ENCODE peak calls at places on chromosomes 1 and 21, in four cellular contexts. Q is SK-N-SH, D is K562, H is GM12878. L is an unnamed sample.

GRCh38 chr1:17995480-17995879 is 112.1 kb upstream of the IGSF21 start:
- DNase-seq in Q (no peak), D (no peak), H (no peak), L (no peak)

GRCh38 chr1:167013124-167013900 is 24.2 kb downstream of the MAEL start:
- DNase-seq in H (no peak), D (no peak), Q (no peak), L (no peak)

GRCh38 chr1:212699839-212700596 is at the start of gene BATF3:
- DNase-seq in Q (peak), D (peak), H (no peak), L (no peak)

GRCh38 chr1:18348354-18348753 is 132.4 kb upstream of the KLHDC7A start:
- DNase-seq in H (no peak), D (no peak), Q (no peak), L (no peak)

GRCh38 chr1:30188329-30188728 is 535.1 kb downstream of the MATN1 start:
- DNase-seq in Q (no peak), D (no peak), H (no peak), L (no peak)

GRCh38 chr1:162627662-162628296 is 4.5 kb upstream of the DDR2 start:
- DNase-seq in D (peak), H (no peak), Q (no peak), L (no peak)

GRCh38 chr1:23799570-23800395 is 771 bp downstream of the GALE start:
- DNase-seq in H (no peak), D (peak), Q (peak), L (peak)

GRCh38 chr1:22619252-22619651 is 17.2 kb upstream of the C1QA start:
- DNase-seq in Q (no peak), H (no peak), D (no peak), L (no peak)

GRCh38 chr1:104853276-104853675 is 1103.6 kb downstream of the AMY1C start:
- DNase-seq in Q (no peak), H (no peak), D (no peak), L (no peak)

GRCh38 chr1:207838156-207839082 is 72.5 kb downstream of the CD34 start:
- DNase-seq in Q (no peak), D (peak), H (no peak), L (no peak)

GRCh38 chr1:117365350-117366280 is 1.6 kb upstream of the MAN1A2 start:
- DNase-seq in Q (no peak), H (no peak), D (no peak), L (no peak)

GRCh38 chr1:213585402-213585801 is 402.4 kb upstream of the PROX1 start:
- DNase-seq in H (no peak), D (no peak), Q (no peak), L (no peak)

GRCh38 chr1:172566196-172566997 is 33.4 kb downstream of the SUCO start:
- DNase-seq in D (no peak), Q (no peak), H (no peak), L (no peak)

GRCh38 chr1:234093741-234094140 is 189.3 kb downstream of the SLC35F3 start:
- DNase-seq in H (no peak), Q (peak), D (no peak), L (no peak)

GRCh38 chr21:25638634-25639166 is 358 bp upstream of the JAM2 start:
- DNase-seq in H (peak), Q (no peak), D (no peak), L (no peak)

GRCh38 chr1:19047373-19047772 is 90.9 kb upstream of the IFFO2 start:
- DNase-seq in Q (no peak), D (no peak), H (no peak), L (no peak)

GRCh38 chr1:100773444-100773843 is 53.9 kb downstream of the VCAM1 start:
- DNase-seq in D (no peak), H (no peak), Q (no peak), L (no peak)

GRCh38 chr1:20666804-20667203 is 5.6 kb upstream of the DDOST start:
- DNase-seq in H (peak), Q (peak), D (peak), L (no peak)

GRCh38 chr1:47578026-47578861 is 140.4 kb downstream of the FOXD2 start:
- DNase-seq in H (no peak), D (no peak), Q (peak), L (no peak)

GRCh38 chr1:5728956-5729355 is 263.3 kb downstream of the NPHP4 start:
- DNase-seq in D (no peak), Q (no peak), H (no peak), L (no peak)

GRCh38 chr1:234605983-234606730 is 3.8 kb downstream of the IRF2BP2 start:
- DNase-seq in Q (no peak), H (no peak), D (no peak), L (no peak)

GRCh38 chr1:17264470-17264869 is 15.6 kb downstream of the PADI3 start:
- DNase-seq in D (no peak), Q (no peak), H (no peak), L (no peak)

GRCh38 chr1:23103001-23103879 is 65.4 kb downstream of the LUZP1 start:
- DNase-seq in Q (no peak), H (no peak), D (peak), L (no peak)

GRCh38 chr1:34924759-34925555 is 4.5 kb downstream of the DLGAP3 start:
- DNase-seq in H (no peak), Q (no peak), D (peak), L (peak)

GRCh38 chr1:112298558-112298957 is 97.5 kb upstream of the CTTNBP2NL start:
- DNase-seq in D (peak), H (no peak), Q (peak), L (peak)

GRCh38 chr1:43620956-43621355 is 29.0 kb upstream of the KDM4A start:
- DNase-seq in Q (no peak), D (peak), H (no peak), L (no peak)

GRCh38 chr1:91807921-91808620 is 77.9 kb downstream of the TGFBR3 start:
- DNase-seq in H (no peak), D (no peak), Q (no peak), L (no peak)

GRCh38 chr1:203592156-203592555 is 34.5 kb upstream of the ATP2B4 start:
- DNase-seq in D (no peak), H (no peak), Q (no peak), L (peak)

GRCh38 chr1:108646661-108647269 is 14.1 kb downstream of the HENMT1 start:
- DNase-seq in H (no peak), Q (no peak), D (no peak), L (no peak)

GRCh38 chr1:71307451-71307850 is 226.6 kb upstream of the ZRANB2 start:
- DNase-seq in D (no peak), H (no peak), Q (peak), L (no peak)

GRCh38 chr1:237232501-237232900 is 190.5 kb downstream of the RYR2 start:
- DNase-seq in H (no peak), Q (no peak), D (no peak), L (peak)

GRCh38 chr1:87463917-87464565 is 135.4 kb downstream of the LMO4 start:
- DNase-seq in D (no peak), Q (no peak), H (peak), L (no peak)

GRCh38 chr1:36142121-36142520 is 7.2 kb downstream of the TRAPPC3 start:
- DNase-seq in H (no peak), D (no peak), Q (no peak), L (no peak)

GRCh38 chr1:57966751-57967406 is 543.0 kb upstream of the DAB1 start:
- DNase-seq in Q (no peak), D (no peak), H (no peak), L (peak)

GRCh38 chr1:53135735-53136114 is 6.7 kb downstream of the SLC1A7 start:
- DNase-seq in Q (no peak), H (no peak), D (peak), L (no peak)

GRCh38 chr1:188061881-188062280 is 1233.1 kb downstream of the PLA2G4A start:
- DNase-seq in D (no peak), H (no peak), Q (no peak), L (no peak)

GRCh38 chr21:21283810-21284209 is 285.6 kb downstream of the NCAM2 start:
- DNase-seq in Q (no peak), H (no peak), D (no peak), L (no peak)

GRCh38 chr1:12435639-12436344 is 182.2 kb downstream of the DHRS3 start:
- DNase-seq in Q (no peak), H (peak), D (no peak), L (no peak)

GRCh38 chr1:205670611-205671430 is 9.5 kb downstream of the SLC45A3 start:
- DNase-seq in H (no peak), Q (peak), D (no peak), L (no peak)
- TF ChIP-seq MAX in H (no peak), Q (no peak), D (no peak), L (no peak)

GRCh38 chr1:55353709-55354620 is 138.8 kb upstream of the USP24 start:
- DNase-seq in Q (no peak), D (no peak), H (no peak), L (no peak)
- TF ChIP-seq USF1 in Q (no peak), D (no peak), H (no peak), L (no peak)

DNA sequence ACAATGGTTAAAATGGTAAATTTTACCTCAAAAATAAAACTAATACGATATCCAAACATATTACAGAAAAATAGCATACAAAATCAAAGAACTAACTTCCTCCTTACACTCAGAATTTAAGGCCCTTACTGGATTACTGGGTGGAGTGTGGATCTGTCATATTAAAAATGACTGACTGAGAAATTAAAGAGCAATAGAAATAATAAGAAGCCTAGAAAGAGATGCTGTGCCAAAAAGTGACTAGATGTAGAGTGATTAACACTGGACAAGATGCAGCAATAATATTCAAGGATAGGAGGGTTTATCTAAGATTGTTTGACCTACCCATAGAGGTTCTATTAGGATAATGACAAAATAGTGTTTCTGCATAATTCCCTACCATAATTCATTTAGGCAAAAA is 424.3 kb downstream of the SETD4 start:
- DNase-seq in Q (no peak), H (no peak), D (no peak), L (no peak)
- TF ChIP-seq MAX in Q (no peak), H (no peak), D (no peak), L (no peak)

DNA sequence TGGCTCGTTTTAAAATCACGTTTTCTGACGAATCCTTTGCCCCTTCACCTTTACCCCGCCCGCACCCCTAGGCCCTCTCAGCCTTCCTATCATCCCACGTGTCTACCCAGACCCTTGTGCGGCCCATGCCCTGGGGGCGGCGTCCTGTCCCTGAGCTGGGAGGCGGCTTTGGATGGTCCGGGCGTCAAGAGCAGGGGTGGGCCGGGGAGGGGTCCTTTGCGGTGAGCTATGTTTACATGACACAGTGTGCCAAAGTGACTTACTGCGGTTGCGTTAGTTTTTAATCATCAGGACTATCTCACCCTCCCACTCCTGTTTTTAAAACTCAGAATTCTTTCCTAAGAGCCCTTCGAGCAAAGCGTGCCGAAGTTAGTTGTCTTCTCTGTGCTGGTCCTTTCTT is 144.6 kb downstream of the PGBD5 start:
- DNase-seq in H (no peak), D (no peak), Q (no peak), L (no peak)
- TF ChIP-seq USF1 in H (no peak), D (no peak), Q (no peak), L (no peak)

GRCh38 chr1:202107321-202107761 is 15.4 kb upstream of the GPR37L1 start:
- DNase-seq in D (no peak), H (no peak), Q (no peak), L (no peak)
- TF ChIP-seq MAX in D (no peak), H (no peak), Q (no peak), L (no peak)

GRCh38 chr1:224490540-224491537 is 56.2 kb upstream of the WDR26 start:
- DNase-seq in D (no peak), Q (no peak), H (no peak), L (no peak)

GRCh38 chr1:224486801-224487583 is 52.4 kb upstream of the WDR26 start:
- DNase-seq in Q (no peak), D (no peak), H (no peak), L (no peak)

GRCh38 chr1:224492015-224492414 is 57.4 kb upstream of the WDR26 start:
- DNase-seq in H (no peak), Q (no peak), D (no peak), L (no peak)

GRCh38 chr1:224489585-224490365 is 55.2 kb upstream of the WDR26 start:
- DNase-seq in H (no peak), D (no peak), Q (no peak), L (no peak)

GRCh38 chr1:224488806-224489584 is 54.4 kb upstream of the WDR26 start:
- DNase-seq in H (no peak), D (no peak), Q (no peak), L (no peak)
- TF ChIP-seq USF1 in H (no peak), D (no peak), Q (no peak), L (no peak)

DNA sequence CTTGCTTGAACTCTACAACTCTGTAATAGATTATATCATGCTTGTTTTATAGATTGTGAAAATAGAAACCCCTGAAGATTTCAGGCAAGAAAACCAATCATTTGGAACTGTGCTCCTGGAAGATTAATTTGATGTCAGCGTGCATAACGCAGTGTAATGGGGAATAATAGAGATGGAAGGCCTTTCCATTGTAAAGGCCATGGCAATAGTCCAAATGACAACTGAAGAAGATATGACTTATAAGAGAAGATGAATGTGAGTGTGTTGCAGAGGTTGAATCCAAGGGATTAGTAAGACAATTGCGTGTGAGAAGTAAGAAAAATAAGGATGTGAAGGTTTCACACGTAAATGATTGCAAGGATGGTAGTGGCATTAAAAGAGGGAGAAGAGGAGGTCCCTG is 285.0 kb downstream of the DUSP10 start:
- DNase-seq in D (no peak), Q (no peak), H (no peak), L (no peak)
- TF ChIP-seq MAX in D (no peak), Q (no peak), H (no peak), L (no peak)

DNA sequence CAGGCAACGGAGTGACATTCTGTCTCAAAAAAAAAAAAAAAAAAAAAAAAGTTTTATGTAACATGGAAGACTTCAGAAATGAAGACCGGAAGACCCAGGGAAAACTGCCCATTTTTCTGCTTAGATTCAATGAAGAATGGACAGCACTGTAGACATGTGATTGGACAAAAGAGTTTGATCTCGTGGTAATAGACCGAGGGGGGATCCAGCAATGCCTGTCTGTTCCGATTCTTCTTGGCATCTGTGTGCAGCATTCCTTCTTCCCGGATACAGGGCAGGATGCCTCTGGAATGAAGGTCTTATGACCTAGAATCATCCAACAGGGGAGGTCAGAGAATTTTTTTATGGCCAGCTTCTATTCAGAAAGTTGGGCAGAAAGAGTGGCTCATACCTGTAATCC is 5.6 kb upstream of the LYST start:
- DNase-seq in D (no peak), H (no peak), Q (no peak), L (no peak)
- TF ChIP-seq USF1 in D (no peak), H (no peak), Q (no peak), L (no peak)

GRCh38 chr1:151777317-151777716 is 13.0 kb downstream of the TDRKH start:
- DNase-seq in Q (no peak), D (no peak), H (no peak), L (no peak)

GRCh38 chr1:151773698-151774097 is 10.4 kb upstream of the MRPL9 start:
- DNase-seq in H (no peak), D (no peak), Q (no peak), L (no peak)

GRCh38 chr1:151775894-151776664 is 12.8 kb upstream of the MRPL9 start:
- DNase-seq in D (peak), H (no peak), Q (no peak), L (no peak)

GRCh38 chr1:151776665-151777062 is 13.4 kb upstream of the MRPL9 start:
- DNase-seq in Q (no peak), H (no peak), D (no peak), L (no peak)

GRCh38 chr1:151774540-151774939 is 11.2 kb upstream of the MRPL9 start:
- DNase-seq in H (no peak), D (peak), Q (no peak), L (no peak)
- TF ChIP-seq MAX in H (no peak), D (no peak), Q (no peak), L (no peak)